ENCODE peak calls at places on chromosomes 3 and 15, in eight cellular contexts. G is gastrocnemius medialis; L is A549; S is ovary; H is coronary artery; V is HL-60; K is CD8-positive, alpha-beta memory T cell; Q is adrenal gland. O is an unnamed sample.

GRCh38 chr15:89023311-89023961 is 64.8 kb upstream of the ABHD2 start:
- DNase-seq in G (no peak), L (no peak), S (no peak), H (no peak), V (no peak), K (no peak), Q (peak; percentile 22), O (no peak)

GRCh38 chr3:195891431-195892104 is 16.8 kb downstream of the TNK2 start:
- DNase-seq in G (peak; percentile 45), L (no peak), S (no peak), H (no peak), V (no peak), K (no peak), Q (no peak), O (no peak)

GRCh38 chr3:11244131-11244677 is 28.0 kb upstream of the ATG7 start:
- DNase-seq in G (no peak), L (no peak), S (no peak), H (no peak), V (no peak), K (no peak), Q (no peak), O (no peak)

GRCh38 chr15:66923438-66923881 is 141.9 kb upstream of the SMAD3 start:
- DNase-seq in G (no peak), L (peak; percentile 58), S (no peak), H (no peak), V (peak; percentile 42), K (no peak), Q (no peak), O (no peak)

GRCh38 chr3:135314227-135314626 is 519.2 kb downstream of the EPHB1 start:
- DNase-seq in G (no peak), L (no peak), S (no peak), H (no peak), V (no peak), K (no peak), Q (no peak), O (no peak)

GRCh38 chr3:53091011-53091410 is 39.2 kb downstream of the RFT1 start:
- DNase-seq in G (no peak), L (no peak), S (no peak), H (no peak), V (no peak), K (no peak), Q (no peak), O (no peak)

GRCh38 chr15:36484038-36484778 is 95.2 kb upstream of the CDIN1 start:
- DNase-seq in G (no peak), L (no peak), S (no peak), H (no peak), V (no peak), K (no peak), Q (no peak), O (no peak)

GRCh38 chr3:172987268-172987667 is 153.8 kb downstream of the SPATA16 start:
- DNase-seq in G (no peak), L (no peak), S (no peak), H (no peak), V (no peak), K (no peak), Q (no peak), O (peak; percentile 1)

GRCh38 chr15:65870889-65871533 is 1.7 kb downstream of the RAB11A start:
- DNase-seq in G (no peak), L (peak; percentile 79), S (no peak), H (no peak), V (peak; percentile 2), K (no peak), Q (no peak), O (no peak)

GRCh38 chr3:41598804-41599481 is 363.0 kb downstream of the ULK4 start:
- DNase-seq in G (no peak), L (no peak), S (no peak), H (no peak), V (no peak), K (no peak), Q (no peak), O (no peak)

GRCh38 chr3:194042947-194043346 is 93.0 kb upstream of the HES1 start:
- DNase-seq in G (no peak), L (no peak), S (no peak), H (no peak), V (no peak), K (no peak), Q (no peak), O (no peak)

GRCh38 chr3:32303051-32303786 is 64.7 kb downstream of the CMTM8 start:
- DNase-seq in G (no peak), L (no peak), S (no peak), H (no peak), V (no peak), K (no peak), Q (no peak), O (no peak)

GRCh38 chr3:65669163-65669875 is 369.4 kb downstream of the MAGI1 start:
- DNase-seq in G (no peak), L (no peak), S (no peak), H (no peak), V (no peak), K (no peak), Q (peak; percentile 18), O (no peak)

GRCh38 chr3:130709671-130710070 is 37.0 kb downstream of the PIK3R4 start:
- DNase-seq in G (no peak), L (no peak), S (no peak), H (no peak), V (no peak), K (no peak), Q (no peak), O (no peak)

GRCh38 chr3:166444756-166445155 is 607.5 kb upstream of the BCHE start:
- DNase-seq in G (no peak), L (no peak), S (no peak), H (no peak), V (no peak), K (no peak), Q (no peak), O (no peak)

GRCh38 chr3:12705981-12706380 is 42.1 kb upstream of the RAF1 start:
- DNase-seq in G (no peak), L (no peak), S (no peak), H (no peak), V (no peak), K (no peak), Q (no peak), O (no peak)
- H3K27ac ChIP-seq in G (no peak overlapping the region), L (no peak overlapping the region), S (no peak overlapping the region), H (no peak overlapping the region), V (no peak overlapping the region), K (no peak overlapping the region), Q (no peak overlapping the region), O (no peak overlapping the region)

GRCh38 chr3:50345586-50345985 is at the start of gene ZMYND10:
- DNase-seq in G (no peak), L (peak; percentile 76), S (peak; percentile 80), H (no peak), V (peak; percentile 74), K (peak; percentile 72), Q (peak; percentile 51), O (no peak)

GRCh38 chr3:50347187-50347813 is 1.8 kb upstream of the ZMYND10 start:
- DNase-seq in G (peak; percentile 51), L (peak; percentile 55), S (peak; percentile 85), H (no peak), V (peak; percentile 73), K (peak; percentile 73), Q (peak; percentile 73), O (no peak)

GRCh38 chr3:50341996-50342732 is 1.5 kb upstream of the RASSF1 start:
- DNase-seq in G (no peak), L (no peak), S (peak; percentile 36), H (no peak), V (no peak), K (no peak), Q (no peak), O (no peak)

GRCh38 chr3:50342818-50343633 is 2.4 kb upstream of the RASSF1 start:
- DNase-seq in G (no peak), L (no peak), S (peak; percentile 33), H (no peak), V (no peak), K (no peak), Q (no peak), O (no peak)

GRCh38 chr3:50345008-50345407 is 524 bp downstream of the ZMYND10 start:
- DNase-seq in G (no peak), L (no peak), S (peak; percentile 31), H (no peak), V (no peak), K (no peak), Q (no peak), O (no peak)
- H3K27ac ChIP-seq in G (no peak overlapping the region), L (peak overlapping the region; percentile 77), S (no peak overlapping the region), H (no peak overlapping the region), V (no peak overlapping the region), K (no peak overlapping the region), Q (no peak overlapping the region), O (no peak overlapping the region)

DNA sequence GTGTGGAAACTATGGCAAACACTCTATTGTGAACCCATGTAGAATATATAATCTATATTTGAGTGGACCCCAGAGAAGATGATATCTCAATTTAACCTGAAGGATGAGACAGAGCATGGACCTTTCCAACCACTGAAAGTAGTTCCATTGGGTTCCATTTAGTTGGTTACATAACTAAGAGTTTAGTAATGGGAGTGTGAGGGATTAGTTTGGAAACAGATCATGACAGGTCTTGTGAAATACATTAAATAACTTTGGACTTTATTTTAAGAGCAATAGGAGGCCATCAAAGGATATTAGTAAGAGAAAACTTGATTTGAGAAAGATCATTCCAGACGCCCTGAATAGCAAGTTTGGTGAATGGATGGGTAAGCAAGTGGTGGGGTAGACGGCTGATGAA is 487.2 kb upstream of the ROBO2 start:
- DNase-seq in G (no peak), L (no peak), S (no peak), H (no peak), V (no peak), K (no peak), Q (no peak), O (no peak)
- H3K27ac ChIP-seq in G (no peak overlapping the region), L (no peak overlapping the region), S (no peak overlapping the region), H (no peak overlapping the region), V (no peak overlapping the region), K (no peak overlapping the region), Q (no peak overlapping the region), O (no peak overlapping the region)

DNA sequence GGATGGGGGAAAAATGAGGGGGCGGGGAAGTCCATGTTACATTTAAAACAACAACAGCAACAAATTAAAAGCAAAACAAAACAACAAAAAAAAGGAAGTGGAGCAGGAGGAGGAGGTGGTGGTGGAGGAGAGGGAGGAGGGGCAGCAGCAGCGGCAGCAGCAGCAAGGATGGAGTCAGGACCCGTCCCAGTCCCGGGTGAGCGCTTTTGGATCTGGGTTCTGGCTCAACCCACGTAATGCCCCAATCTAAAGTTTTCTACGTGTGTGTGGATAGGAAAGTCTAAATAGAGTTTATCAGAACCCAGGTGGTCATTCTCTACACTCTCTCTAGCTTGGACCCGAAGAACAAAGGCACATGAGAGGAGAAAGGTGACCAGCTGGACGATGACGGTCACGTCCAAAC is 721 bp upstream of the ISL2 start:
- DNase-seq in G (no peak), L (peak; percentile 81), S (no peak), H (no peak), V (peak; percentile 62), K (no peak), Q (no peak), O (no peak)
- H3K27ac ChIP-seq in G (no peak overlapping the region), L (peak overlapping the region; percentile 97), S (no peak overlapping the region), H (no peak overlapping the region), V (peak overlapping the region; percentile 72), K (peak overlapping the region; percentile 54), Q (no peak overlapping the region), O (no peak overlapping the region)

O was measured in substantia nigra.